ENCODE peak calls at places on chromosome 2, in four cellular contexts. W is heart right ventricle, X is aorta, G is pancreas. B is an unnamed sample.

GRCh38 chr2:238936162-238937052 is 88.5 kb downstream of the TWIST2 start:
- DNase-seq in W (no peak), G (no peak), X (peak; percentile 28), B (no peak)

GRCh38 chr2:39725401-39725800 is 53.7 kb downstream of the THUMPD2 start:
- DNase-seq in X (no peak), G (no peak), W (no peak), B (no peak)

GRCh38 chr2:43441195-43441594 is 154.6 kb downstream of the THADA start:
- DNase-seq in W (no peak), X (no peak), G (no peak), B (no peak)

GRCh38 chr2:42045956-42046748 is 1.7 kb upstream of the PKDCC start:
- DNase-seq in X (no peak), G (no peak), W (no peak), B (peak; percentile 33)

GRCh38 chr2:64311948-64312621 is 141.9 kb upstream of the LGALSL start:
- DNase-seq in X (peak; percentile 86), G (peak; percentile 83), W (peak; percentile 61), B (peak; percentile 97)

GRCh38 chr2:226911932-226912331 is 76.1 kb downstream of the RHBDD1 start:
- DNase-seq in G (no peak), W (no peak), X (no peak), B (no peak)

GRCh38 chr2:108936076-108936867 is 52.7 kb downstream of the EDAR start:
- DNase-seq in G (no peak), X (peak; percentile 72), W (no peak), B (no peak)

GRCh38 chr2:232385660-232386489 is 7.3 kb downstream of the ALPP start:
- DNase-seq in W (no peak), X (no peak), G (no peak), B (peak; percentile 97)

GRCh38 chr2:10661846-10662245 is 27.9 kb downstream of the NOL10 start:
- DNase-seq in X (no peak), W (no peak), G (no peak), B (no peak)

GRCh38 chr2:39603436-39603835 is 62.3 kb upstream of the TMEM178A start:
- DNase-seq in X (no peak), G (no peak), W (no peak), B (no peak)

GRCh38 chr2:49248506-49248905 is 94.2 kb upstream of the FSHR start:
- DNase-seq in X (no peak), W (no peak), G (no peak), B (no peak)

GRCh38 chr2:135030826-135031225 is 16.4 kb downstream of the MAP3K19 start:
- DNase-seq in X (no peak), W (no peak), G (no peak), B (peak; percentile 74)

GRCh38 chr2:44126106-44126797 is 42.4 kb upstream of the PPM1B start:
- DNase-seq in W (no peak), X (no peak), G (peak; percentile 17), B (no peak)

GRCh38 chr2:208359632-208359986 is 47.0 kb upstream of the PTH2R start:
- DNase-seq in X (no peak), G (peak; percentile 31), W (peak; percentile 21), B (no peak)

GRCh38 chr2:643761-644160 is 33.4 kb downstream of the TMEM18 start:
- DNase-seq in W (no peak), G (no peak), X (no peak), B (no peak)

GRCh38 chr2:119662297-119662696 is 16.7 kb upstream of the TMEM177 start:
- DNase-seq in X (no peak), W (no peak), G (no peak), B (no peak)

GRCh38 chr2:44075536-44075935 is 79.7 kb upstream of the LRPPRC start:
- DNase-seq in X (no peak), W (no peak), G (no peak), B (no peak)

GRCh38 chr2:238418196-238418998 is 8.3 kb upstream of the ASB1 start:
- DNase-seq in G (no peak), W (no peak), X (no peak), B (no peak)

GRCh38 chr2:151315381-151315903 is 26.0 kb upstream of the NMI start:
- DNase-seq in X (no peak), W (peak; percentile 31), G (no peak), B (peak; percentile 82)

GRCh38 chr2:69012310-69013122 is 463 bp upstream of the ANTXR1 start:
- DNase-seq in G (peak; percentile 47), W (peak; percentile 75), X (peak; percentile 93), B (no peak)

GRCh38 chr2:224982910-224983688 is 59.2 kb downstream of the DOCK10 start:
- DNase-seq in W (no peak), G (no peak), X (no peak), B (no peak)

GRCh38 chr2:71067567-71068217 is 756 bp upstream of the NAGK start:
- DNase-seq in X (no peak), G (no peak), W (peak; percentile 18), B (peak; percentile 54)

GRCh38 chr2:101518470-101519172 is 43.7 kb upstream of the RFX8 start:
- DNase-seq in X (no peak), G (peak; percentile 59), W (peak; percentile 39), B (peak; percentile 67)

GRCh38 chr2:218033208-218033589 is 30.4 kb upstream of the TNS1 start:
- DNase-seq in G (peak; percentile 8), X (peak; percentile 39), W (no peak), B (no peak)

GRCh38 chr2:15218423-15219086 is 342.6 kb downstream of the NBAS start:
- DNase-seq in G (no peak), W (no peak), X (no peak), B (no peak)

GRCh38 chr2:196823750-196824149 is 14.6 kb upstream of the C2orf66 start:
- DNase-seq in G (no peak), W (no peak), X (no peak), B (peak; percentile 71)

GRCh38 chr2:23988371-23988770 is 21.5 kb upstream of the MFSD2B start:
- DNase-seq in W (no peak), G (no peak), X (no peak), B (no peak)

GRCh38 chr2:14423145-14423906 is 209.2 kb upstream of the LRATD1 start:
- DNase-seq in X (no peak), W (no peak), G (no peak), B (no peak)

GRCh38 chr2:225008935-225009334 is 33.3 kb downstream of the DOCK10 start:
- DNase-seq in W (no peak), X (no peak), G (no peak), B (peak; percentile 23)

GRCh38 chr2:3651686-3652516 is 6.1 kb upstream of the ALLC start:
- DNase-seq in G (peak; percentile 49), X (no peak), W (peak; percentile 43), B (peak; percentile 31)

GRCh38 chr2:235665656-235666239 is 171.9 kb downstream of the AGAP1 start:
- DNase-seq in X (no peak), W (no peak), G (peak; percentile 22), B (no peak)

GRCh38 chr2:169512525-169512924 is 3.0 kb downstream of the KLHL41 start:
- DNase-seq in W (no peak), G (no peak), X (no peak), B (no peak)

GRCh38 chr2:9235388-9236344 is 29.1 kb downstream of the ASAP2 start:
- DNase-seq in W (no peak), G (no peak), X (no peak), B (peak; percentile 66)

GRCh38 chr2:141417246-141417797 is 713.5 kb downstream of the LRP1B start:
- DNase-seq in X (no peak), W (no peak), G (no peak), B (no peak)

GRCh38 chr2:178241852-178242551 is 47.7 kb downstream of the OSBPL6 start:
- DNase-seq in X (no peak), W (no peak), G (peak; percentile 76), B (peak; percentile 96)

GRCh38 chr2:28436525-28437051 is 43.9 kb downstream of the FOSL2 start:
- DNase-seq in X (no peak), G (no peak), W (no peak), B (no peak)

GRCh38 chr2:166727105-166727504 is 161.2 kb upstream of the XIRP2 start:
- DNase-seq in X (no peak), W (no peak), G (no peak), B (no peak)

GRCh38 chr2:215324811-215325210 is 13.0 kb downstream of the ATIC start:
- DNase-seq in W (no peak), X (no peak), G (no peak), B (no peak)

GRCh38 chr2:147211484-147211883 is 633.3 kb upstream of the ACVR2A start:
- DNase-seq in X (no peak), G (no peak), W (no peak), B (no peak)
- H3K9me3 ChIP-seq in X (peaks cover 1% of the 10 kb centered on the region), G (no peaks in the 10 kb centered on the region), W (no peaks in the 10 kb centered on the region), B (no peaks in the 10 kb centered on the region)

DNA sequence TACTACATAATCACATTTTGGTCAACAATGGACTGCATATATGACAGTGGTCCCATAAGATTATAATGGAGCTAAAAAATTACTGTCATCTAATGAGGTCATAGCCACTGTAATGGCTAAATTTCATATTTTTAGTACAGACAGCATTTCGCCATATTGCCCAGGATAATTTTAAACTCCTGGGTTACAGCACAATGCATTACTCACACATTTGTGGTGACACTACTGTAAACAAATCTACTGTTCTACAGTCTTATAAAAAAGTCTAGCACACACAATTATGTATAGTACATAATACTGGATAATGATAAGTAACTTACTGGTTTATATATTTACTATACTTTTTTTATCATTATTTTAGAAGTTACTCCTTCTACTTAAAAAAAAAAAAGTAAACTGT is 12.8 kb downstream of the EIF2AK2 start:
- DNase-seq in X (no peak), G (no peak), W (no peak), B (no peak)
- H3K9me3 ChIP-seq in X (no peaks in the 10 kb centered on the region), G (no peaks in the 10 kb centered on the region), W (no peaks in the 10 kb centered on the region), B (no peaks in the 10 kb centered on the region)

DNA sequence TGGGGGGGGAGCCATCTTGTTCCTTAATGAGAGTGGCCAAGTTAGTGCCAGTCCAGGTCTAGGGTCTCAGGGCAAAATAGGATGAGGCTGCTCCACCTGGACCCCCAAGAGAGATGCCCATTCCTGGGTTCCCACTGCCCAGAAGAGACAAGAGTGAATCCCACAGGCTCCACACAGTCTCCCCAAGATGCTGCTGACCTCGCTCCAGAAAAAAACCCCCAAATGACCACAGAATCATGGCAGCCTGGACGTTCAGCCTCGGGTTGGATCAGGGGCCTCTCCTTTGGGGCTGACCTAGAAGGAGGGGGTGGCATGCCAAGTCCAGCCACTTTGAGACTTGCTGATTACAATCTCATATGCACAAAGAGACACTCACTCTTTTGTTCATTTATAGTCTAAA is 25.1 kb downstream of the STAT1 start:
- DNase-seq in W (no peak), G (no peak), X (no peak), B (no peak)
- H3K9me3 ChIP-seq in W (no peaks in the 10 kb centered on the region), G (no peaks in the 10 kb centered on the region), X (no peaks in the 10 kb centered on the region), B (no peaks in the 10 kb centered on the region)

GRCh38 chr2:164514491-164514890 is 106.8 kb downstream of the GRB14 start:
- DNase-seq in W (no peak), G (no peak), X (no peak), B (no peak)

GRCh38 chr2:164510895-164511294 is 110.4 kb downstream of the GRB14 start:
- DNase-seq in X (no peak), G (no peak), W (peak; percentile 55), B (no peak)

GRCh38 chr2:164511738-164512137 is 109.5 kb downstream of the GRB14 start:
- DNase-seq in X (no peak), W (no peak), G (no peak), B (no peak)

GRCh38 chr2:164515746-164516145 is 105.5 kb downstream of the GRB14 start:
- DNase-seq in X (no peak), G (no peak), W (no peak), B (peak; percentile 6)

DNA sequence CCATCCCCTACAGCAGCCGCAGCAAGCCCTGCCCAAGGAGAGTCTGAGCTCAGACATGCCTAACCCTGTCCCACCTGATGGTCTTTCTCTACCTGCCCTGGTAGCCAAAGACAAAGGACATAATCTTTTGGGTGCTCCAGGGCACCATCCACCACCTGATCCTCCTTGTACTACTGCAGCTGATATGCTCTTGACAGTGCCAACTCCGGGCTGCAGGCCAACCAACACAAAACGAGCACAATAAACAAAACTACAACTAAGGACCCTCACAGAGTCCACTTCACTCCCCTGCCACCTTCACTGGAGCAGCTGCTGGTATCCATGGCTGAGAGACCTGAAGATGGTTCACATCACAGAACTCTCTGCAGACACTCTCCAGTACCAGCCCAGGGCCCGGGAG is 106.3 kb downstream of the GRB14 start:
- DNase-seq in W (no peak), X (no peak), G (no peak), B (no peak)
- H3K9me3 ChIP-seq in W (no peaks in the 10 kb centered on the region), X (no peaks in the 10 kb centered on the region), G (no peaks in the 10 kb centered on the region), B (no peaks in the 10 kb centered on the region)